ENCODE peak calls at places on chromosomes 16 and 17, in eight cellular contexts. One of them, this sample, is unnamed. For H3K36me3, the result is how much of the 10 kb centered on the place peaks cover.

GRCh38 chr17:12789976-12790805 is 893 bp downstream of the ARHGAP44 start:
- DNase-seq in brain microvascular endothelial cell: no peak
- DNase-seq in thoracic aorta: no peak
- DNase-seq in right lobe of liver: no peak
- DNase-seq in tibial nerve: no peak
- DNase-seq in IMR-90: no peak
- DNase-seq in Peyer's patch: no peak
- DNase-seq in fibroblast of lung: no peak
- DNase-seq in this sample: no peak

GRCh38 chr16:30605148-30605547 is 5.0 kb downstream of the ZNF689 start:
- DNase-seq in brain microvascular endothelial cell: no peak
- DNase-seq in thoracic aorta: no peak
- DNase-seq in right lobe of liver: no peak
- DNase-seq in tibial nerve: no peak
- DNase-seq in IMR-90: no peak
- DNase-seq in Peyer's patch: no peak
- DNase-seq in fibroblast of lung: no peak
- DNase-seq in this sample: no peak

GRCh38 chr17:38602862-38603785 is 2.6 kb downstream of the SRCIN1 start:
- DNase-seq in brain microvascular endothelial cell: no peak
- DNase-seq in thoracic aorta: no peak
- DNase-seq in right lobe of liver: no peak
- DNase-seq in tibial nerve: no peak
- DNase-seq in IMR-90: no peak
- DNase-seq in Peyer's patch: no peak
- DNase-seq in fibroblast of lung: no peak
- DNase-seq in this sample: no peak

GRCh38 chr17:60142872-60143499 is 6.8 kb upstream of the CA4 start:
- DNase-seq in brain microvascular endothelial cell: peak
- DNase-seq in thoracic aorta: peak
- DNase-seq in right lobe of liver: peak
- DNase-seq in tibial nerve: peak
- DNase-seq in IMR-90: peak
- DNase-seq in Peyer's patch: peak
- DNase-seq in fibroblast of lung: peak
- DNase-seq in this sample: peak

GRCh38 chr17:32007463-32008298 is 498 bp downstream of the LRRC37B start:
- DNase-seq in brain microvascular endothelial cell: peak
- DNase-seq in thoracic aorta: no peak
- DNase-seq in right lobe of liver: peak
- DNase-seq in tibial nerve: peak
- DNase-seq in IMR-90: peak
- DNase-seq in Peyer's patch: peak
- DNase-seq in fibroblast of lung: peak
- DNase-seq in this sample: peak

GRCh38 chr16:11416228-11417001 is 71.2 kb downstream of the RMI2 start:
- DNase-seq in brain microvascular endothelial cell: no peak
- DNase-seq in thoracic aorta: no peak
- DNase-seq in right lobe of liver: no peak
- DNase-seq in tibial nerve: no peak
- DNase-seq in IMR-90: no peak
- DNase-seq in Peyer's patch: no peak
- DNase-seq in fibroblast of lung: no peak
- DNase-seq in this sample: no peak

GRCh38 chr17:10105513-10106001 is 92.8 kb downstream of the GAS7 start:
- DNase-seq in brain microvascular endothelial cell: no peak
- DNase-seq in thoracic aorta: no peak
- DNase-seq in right lobe of liver: no peak
- DNase-seq in tibial nerve: no peak
- DNase-seq in IMR-90: peak
- DNase-seq in Peyer's patch: no peak
- DNase-seq in fibroblast of lung: peak
- DNase-seq in this sample: no peak

GRCh38 chr17:4998027-4998665 is 396 bp downstream of the KIF1C start:
- DNase-seq in brain microvascular endothelial cell: no peak
- DNase-seq in thoracic aorta: no peak
- DNase-seq in right lobe of liver: peak
- DNase-seq in tibial nerve: no peak
- DNase-seq in IMR-90: no peak
- DNase-seq in Peyer's patch: peak
- DNase-seq in fibroblast of lung: peak
- DNase-seq in this sample: no peak

GRCh38 chr16:27600386-27600785 is 50.4 kb downstream of the KATNIP start:
- DNase-seq in brain microvascular endothelial cell: no peak
- DNase-seq in thoracic aorta: no peak
- DNase-seq in right lobe of liver: no peak
- DNase-seq in tibial nerve: no peak
- DNase-seq in IMR-90: no peak
- DNase-seq in Peyer's patch: no peak
- DNase-seq in fibroblast of lung: no peak
- DNase-seq in this sample: no peak

GRCh38 chr16:5965321-5965720 is 867.7 kb upstream of the EEF2KMT start:
- DNase-seq in brain microvascular endothelial cell: no peak
- DNase-seq in thoracic aorta: no peak
- DNase-seq in right lobe of liver: no peak
- DNase-seq in tibial nerve: no peak
- DNase-seq in IMR-90: no peak
- DNase-seq in Peyer's patch: no peak
- DNase-seq in fibroblast of lung: no peak
- DNase-seq in this sample: no peak

GRCh38 chr17:40098846-40099626 is 1.4 kb downstream of the NR1D1 start:
- DNase-seq in brain microvascular endothelial cell: peak
- DNase-seq in thoracic aorta: peak
- DNase-seq in right lobe of liver: peak
- DNase-seq in tibial nerve: peak
- DNase-seq in IMR-90: peak
- DNase-seq in Peyer's patch: peak
- DNase-seq in fibroblast of lung: peak
- DNase-seq in this sample: peak

GRCh38 chr17:55266051-55266957 is 1.5 kb downstream of the HLF start:
- DNase-seq in brain microvascular endothelial cell: no peak
- DNase-seq in thoracic aorta: no peak
- DNase-seq in right lobe of liver: peak
- DNase-seq in tibial nerve: no peak
- DNase-seq in IMR-90: no peak
- DNase-seq in Peyer's patch: peak
- DNase-seq in fibroblast of lung: no peak
- DNase-seq in this sample: no peak

GRCh38 chr17:61118871-61119270 is 280.8 kb upstream of the TBX2 start:
- DNase-seq in brain microvascular endothelial cell: no peak
- DNase-seq in thoracic aorta: no peak
- DNase-seq in right lobe of liver: no peak
- DNase-seq in tibial nerve: no peak
- DNase-seq in IMR-90: no peak
- DNase-seq in Peyer's patch: no peak
- DNase-seq in fibroblast of lung: no peak
- DNase-seq in this sample: no peak

GRCh38 chr16:75789237-75789636 is 62.9 kb upstream of the CPHXL start:
- DNase-seq in brain microvascular endothelial cell: peak
- DNase-seq in thoracic aorta: no peak
- DNase-seq in right lobe of liver: no peak
- DNase-seq in tibial nerve: peak
- DNase-seq in IMR-90: peak
- DNase-seq in Peyer's patch: no peak
- DNase-seq in fibroblast of lung: peak
- DNase-seq in this sample: peak

GRCh38 chr17:17849863-17850373 is 13.1 kb upstream of the SREBF1 start:
- DNase-seq in brain microvascular endothelial cell: peak
- DNase-seq in thoracic aorta: no peak
- DNase-seq in right lobe of liver: no peak
- DNase-seq in tibial nerve: peak
- DNase-seq in IMR-90: peak
- DNase-seq in Peyer's patch: peak
- DNase-seq in fibroblast of lung: peak
- DNase-seq in this sample: no peak

GRCh38 chr16:85906349-85906748 is 7.4 kb downstream of the IRF8 start:
- DNase-seq in brain microvascular endothelial cell: no peak
- DNase-seq in thoracic aorta: no peak
- DNase-seq in right lobe of liver: peak
- DNase-seq in tibial nerve: no peak
- DNase-seq in IMR-90: no peak
- DNase-seq in Peyer's patch: no peak
- DNase-seq in fibroblast of lung: no peak
- DNase-seq in this sample: no peak

GRCh38 chr17:1746975-1747543 is 4.4 kb downstream of the SERPINF2 start:
- DNase-seq in brain microvascular endothelial cell: no peak
- DNase-seq in thoracic aorta: no peak
- DNase-seq in right lobe of liver: peak
- DNase-seq in tibial nerve: peak
- DNase-seq in IMR-90: no peak
- DNase-seq in Peyer's patch: peak
- DNase-seq in fibroblast of lung: no peak
- DNase-seq in this sample: no peak

GRCh38 chr17:81267390-81268067 is 27.6 kb downstream of the SLC38A10 start:
- DNase-seq in brain microvascular endothelial cell: no peak
- DNase-seq in thoracic aorta: no peak
- DNase-seq in right lobe of liver: no peak
- DNase-seq in tibial nerve: no peak
- DNase-seq in IMR-90: no peak
- DNase-seq in Peyer's patch: no peak
- DNase-seq in fibroblast of lung: no peak
- DNase-seq in this sample: no peak

GRCh38 chr16:48220891-48221290 is 23.2 kb upstream of the LONP2 start:
- DNase-seq in brain microvascular endothelial cell: no peak
- DNase-seq in thoracic aorta: no peak
- DNase-seq in right lobe of liver: no peak
- DNase-seq in tibial nerve: no peak
- DNase-seq in IMR-90: no peak
- DNase-seq in Peyer's patch: no peak
- DNase-seq in fibroblast of lung: no peak
- DNase-seq in this sample: no peak

GRCh38 chr16:49600541-49600940 is 226.9 kb downstream of the C16orf78 start:
- DNase-seq in brain microvascular endothelial cell: no peak
- DNase-seq in thoracic aorta: no peak
- DNase-seq in right lobe of liver: no peak
- DNase-seq in tibial nerve: no peak
- DNase-seq in IMR-90: no peak
- DNase-seq in Peyer's patch: no peak
- DNase-seq in fibroblast of lung: no peak
- DNase-seq in this sample: no peak

GRCh38 chr17:19354123-19354522 is 8.4 kb downstream of the B9D1 start:
- DNase-seq in brain microvascular endothelial cell: peak
- DNase-seq in thoracic aorta: no peak
- DNase-seq in right lobe of liver: no peak
- DNase-seq in tibial nerve: no peak
- DNase-seq in IMR-90: peak
- DNase-seq in Peyer's patch: no peak
- DNase-seq in fibroblast of lung: peak
- DNase-seq in this sample: no peak

GRCh38 chr17:16046966-16047365 is 47.3 kb downstream of the TTC19 start:
- DNase-seq in brain microvascular endothelial cell: peak
- DNase-seq in thoracic aorta: no peak
- DNase-seq in right lobe of liver: no peak
- DNase-seq in tibial nerve: no peak
- DNase-seq in IMR-90: peak
- DNase-seq in Peyer's patch: no peak
- DNase-seq in fibroblast of lung: peak
- DNase-seq in this sample: no peak

GRCh38 chr16:86012221-86012620 is 113.3 kb downstream of the IRF8 start:
- DNase-seq in brain microvascular endothelial cell: no peak
- DNase-seq in thoracic aorta: no peak
- DNase-seq in right lobe of liver: no peak
- DNase-seq in tibial nerve: no peak
- DNase-seq in IMR-90: no peak
- DNase-seq in Peyer's patch: no peak
- DNase-seq in fibroblast of lung: no peak
- DNase-seq in this sample: no peak

GRCh38 chr16:63426275-63426870 is 1390.1 kb upstream of the CDH8 start:
- DNase-seq in brain microvascular endothelial cell: no peak
- DNase-seq in thoracic aorta: no peak
- DNase-seq in right lobe of liver: no peak
- DNase-seq in tibial nerve: no peak
- DNase-seq in IMR-90: no peak
- DNase-seq in Peyer's patch: no peak
- DNase-seq in fibroblast of lung: no peak
- DNase-seq in this sample: no peak
- H3K36me3 ChIP-seq in brain microvascular endothelial cell: under half
- H3K36me3 ChIP-seq in thoracic aorta: under half
- H3K36me3 ChIP-seq in right lobe of liver: under half
- H3K36me3 ChIP-seq in tibial nerve: under half
- H3K36me3 ChIP-seq in IMR-90: under half
- H3K36me3 ChIP-seq in Peyer's patch: under half
- H3K36me3 ChIP-seq in fibroblast of lung: under half
- H3K36me3 ChIP-seq in this sample: under half

DNA sequence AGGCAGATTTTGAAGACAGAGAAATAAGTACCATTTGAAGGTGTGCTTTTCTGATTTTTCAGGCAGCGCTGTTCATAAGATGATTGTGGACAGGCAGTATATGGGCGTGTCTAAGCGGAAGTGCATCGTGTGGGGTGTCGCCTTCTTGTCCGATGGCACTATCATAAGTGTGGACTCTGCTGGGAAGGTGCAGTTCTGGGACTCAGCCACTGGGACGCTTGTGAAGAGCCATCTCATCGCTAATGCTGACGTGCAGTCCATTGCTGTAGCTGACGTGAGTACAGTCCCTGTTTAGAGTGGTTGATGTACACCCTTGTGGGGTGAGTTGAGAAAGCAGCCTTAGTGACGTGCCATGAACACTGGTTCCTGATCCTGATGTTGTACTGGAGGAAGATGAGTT is 10.7 kb downstream of the UTP4 start:
- DNase-seq in brain microvascular endothelial cell: no peak
- DNase-seq in thoracic aorta: no peak
- DNase-seq in right lobe of liver: no peak
- DNase-seq in tibial nerve: no peak
- DNase-seq in IMR-90: no peak
- DNase-seq in Peyer's patch: no peak
- DNase-seq in fibroblast of lung: no peak
- DNase-seq in this sample: peak
- H3K36me3 ChIP-seq in brain microvascular endothelial cell: half or more
- H3K36me3 ChIP-seq in thoracic aorta: under half
- H3K36me3 ChIP-seq in right lobe of liver: half or more
- H3K36me3 ChIP-seq in tibial nerve: under half
- H3K36me3 ChIP-seq in IMR-90: under half
- H3K36me3 ChIP-seq in Peyer's patch: half or more
- H3K36me3 ChIP-seq in fibroblast of lung: under half
- H3K36me3 ChIP-seq in this sample: half or more

GRCh38 chr17:75704963-75705875 is 16.0 kb upstream of the ITGB4 start:
- DNase-seq in brain microvascular endothelial cell: no peak
- DNase-seq in thoracic aorta: no peak
- DNase-seq in right lobe of liver: no peak
- DNase-seq in tibial nerve: no peak
- DNase-seq in IMR-90: no peak
- DNase-seq in Peyer's patch: no peak
- DNase-seq in fibroblast of lung: no peak
- DNase-seq in this sample: no peak
- H3K36me3 ChIP-seq in brain microvascular endothelial cell: half or more
- H3K36me3 ChIP-seq in thoracic aorta: half or more
- H3K36me3 ChIP-seq in right lobe of liver: half or more
- H3K36me3 ChIP-seq in tibial nerve: under half
- H3K36me3 ChIP-seq in IMR-90: half or more
- H3K36me3 ChIP-seq in Peyer's patch: half or more
- H3K36me3 ChIP-seq in fibroblast of lung: under half
- H3K36me3 ChIP-seq in this sample: half or more

DNA sequence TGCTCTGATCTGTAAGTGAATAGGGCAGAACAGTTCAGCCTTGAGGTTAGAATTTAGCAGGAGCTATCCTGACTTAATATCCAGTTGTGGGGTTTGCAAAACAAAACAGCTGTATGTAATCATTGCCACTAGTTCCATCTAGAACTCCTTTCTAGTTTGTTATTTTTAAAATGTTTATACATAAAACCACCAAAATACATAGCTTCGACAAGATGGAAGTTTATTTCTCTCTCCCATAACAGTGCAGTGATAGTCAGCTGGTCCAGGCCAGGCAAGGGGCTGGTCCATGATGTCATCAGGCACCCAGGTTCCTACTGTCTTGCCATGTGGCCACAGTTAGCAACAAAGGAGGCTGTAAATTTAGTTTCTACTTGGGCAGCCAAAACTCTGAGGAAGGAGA is 10.5 kb upstream of the PLK1 start:
- DNase-seq in brain microvascular endothelial cell: no peak
- DNase-seq in thoracic aorta: no peak
- DNase-seq in right lobe of liver: no peak
- DNase-seq in tibial nerve: no peak
- DNase-seq in IMR-90: peak
- DNase-seq in Peyer's patch: no peak
- DNase-seq in fibroblast of lung: no peak
- DNase-seq in this sample: no peak
- H3K36me3 ChIP-seq in brain microvascular endothelial cell: half or more
- H3K36me3 ChIP-seq in thoracic aorta: half or more
- H3K36me3 ChIP-seq in right lobe of liver: half or more
- H3K36me3 ChIP-seq in tibial nerve: under half
- H3K36me3 ChIP-seq in IMR-90: under half
- H3K36me3 ChIP-seq in Peyer's patch: half or more
- H3K36me3 ChIP-seq in fibroblast of lung: under half
- H3K36me3 ChIP-seq in this sample: half or more